ENCODE peak calls at places on chromosomes 7 and 10, in nine cellular contexts. U, T, R, C, Y, L, P, E and I are unnamed samples. For H3K4me1, the result is how much of the 10 kb centered on the place peaks cover.

GRCh38 chr10:131822013-131822693 is 78.7 kb upstream of the PPP2R2D start:
- DNase-seq in U (peak), T (no peak), R (no peak), C (no peak), Y (no peak), L (no peak), P (no peak), E (peak), I (no peak)

GRCh38 chr7:159098795-159099194 is 45.9 kb downstream of the VIPR2 start:
- DNase-seq in U (peak), T (peak), R (no peak), C (peak), Y (peak), L (no peak), P (no peak), E (peak), I (no peak)

GRCh38 chr10:79056736-79057391 is 11.9 kb upstream of the ZMIZ1 start:
- DNase-seq in U (no peak), T (no peak), R (no peak), C (peak), Y (peak), L (no peak), P (no peak), E (peak), I (no peak)

GRCh38 chr10:112375721-112376577 is 2.0 kb downstream of the ACSL5 start:
- DNase-seq in U (peak), T (peak), R (no peak), C (peak), Y (peak), L (peak), P (peak), E (peak), I (peak)

GRCh38 chr10:50624866-50625491 is 1.2 kb upstream of the SGMS1 start:
- DNase-seq in U (peak), T (peak), R (peak), C (peak), Y (peak), L (peak), P (peak), E (peak), I (peak)

GRCh38 chr7:102082693-102083385 is 203.8 kb upstream of the SH2B2 start:
- DNase-seq in U (no peak), T (no peak), R (no peak), C (no peak), Y (no peak), L (no peak), P (no peak), E (no peak), I (no peak)

GRCh38 chr10:61902448-61903183 is 1.1 kb downstream of the ARID5B start:
- DNase-seq in U (peak), T (peak), R (peak), C (peak), Y (peak), L (peak), P (peak), E (peak), I (peak)

GRCh38 chr7:5750026-5750425 is 31.4 kb downstream of the RNF216 start:
- DNase-seq in U (no peak), T (no peak), R (no peak), C (no peak), Y (no peak), L (no peak), P (no peak), E (no peak), I (no peak)

GRCh38 chr10:95480901-95481491 is 80.2 kb downstream of the SORBS1 start:
- DNase-seq in U (no peak), T (no peak), R (no peak), C (no peak), Y (no peak), L (no peak), P (no peak), E (no peak), I (no peak)

GRCh38 chr10:122490786-122491680 is 29.7 kb downstream of the HTRA1 start:
- DNase-seq in U (no peak), T (no peak), R (no peak), C (no peak), Y (peak), L (no peak), P (no peak), E (no peak), I (peak)

GRCh38 chr10:47245731-47246350 is 54.2 kb upstream of the GDF10 start:
- DNase-seq in U (no peak), T (no peak), R (no peak), C (no peak), Y (no peak), L (no peak), P (no peak), E (peak), I (no peak)

GRCh38 chr7:42233166-42233565 is 3.8 kb downstream of the GLI3 start:
- DNase-seq in U (no peak), T (no peak), R (no peak), C (no peak), Y (no peak), L (no peak), P (no peak), E (no peak), I (no peak)
- H3K4me1 ChIP-seq in U (under half), T (under half), R (under half), C (under half), Y (under half), L (under half), P (half or more), E (under half), I (under half)

DNA sequence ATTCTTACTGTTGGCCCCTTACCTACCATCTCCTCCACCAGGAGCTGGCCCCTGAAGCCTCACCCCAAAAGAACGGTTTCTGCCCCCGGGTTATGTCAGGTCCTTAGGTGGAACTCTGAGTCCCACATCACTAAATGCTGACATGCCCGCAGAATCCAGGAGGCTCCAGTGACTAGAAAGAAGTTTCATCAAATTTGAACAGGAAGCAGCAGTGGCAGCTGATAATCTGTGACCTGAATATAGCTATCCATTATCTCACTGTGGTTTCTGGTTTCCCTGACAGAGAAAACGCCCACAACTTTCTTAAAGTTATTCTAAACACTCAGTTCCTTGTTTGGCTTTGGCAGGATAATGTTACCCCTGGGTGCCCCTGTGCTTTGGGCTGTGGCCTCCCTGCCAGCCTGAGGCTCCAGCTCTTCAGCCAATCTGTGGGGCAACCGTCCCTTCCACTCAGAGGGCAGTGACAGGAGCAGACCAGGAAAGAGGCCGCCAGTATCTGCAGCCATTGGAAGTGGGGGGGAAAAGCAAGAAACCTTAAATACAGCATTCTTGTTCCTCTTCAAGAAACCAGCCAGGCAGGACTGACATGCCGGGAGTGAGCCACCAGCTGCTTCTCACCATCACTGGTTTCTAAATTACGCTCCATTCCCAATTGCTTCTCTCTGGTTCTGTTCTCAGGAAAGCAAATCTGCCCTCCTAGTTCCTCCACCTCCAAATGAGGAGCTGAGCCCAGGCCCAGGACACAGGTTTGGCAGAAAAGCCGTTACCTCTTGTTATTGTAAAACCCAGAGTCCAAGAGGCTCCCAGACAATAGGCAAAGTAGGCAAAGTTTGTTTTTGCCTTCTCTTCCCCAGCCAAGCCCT is 41.2 kb upstream of the VCL start:
- DNase-seq in U (no peak), T (no peak), R (no peak), C (no peak), Y (no peak), L (no peak), P (no peak), E (no peak), I (no peak)
- TF ChIP-seq POLR2A in U (no peak), T (no peak), R (no peak), C (no peak), Y (no peak), L (no peak), P (no peak), E (no peak), I (no peak)

GRCh38 chr7:157339777-157340677 is 3.2 kb downstream of the DNAJB6 start:
- DNase-seq in U (peak), T (peak), R (no peak), C (peak), Y (peak), L (peak), P (peak), E (peak), I (peak)
- H3K4me3 ChIP-seq in U (no peak), T (no peak), R (peak), C (no peak), Y (no peak), L (no peak), P (no peak), E (no peak), I (no peak)

DNA sequence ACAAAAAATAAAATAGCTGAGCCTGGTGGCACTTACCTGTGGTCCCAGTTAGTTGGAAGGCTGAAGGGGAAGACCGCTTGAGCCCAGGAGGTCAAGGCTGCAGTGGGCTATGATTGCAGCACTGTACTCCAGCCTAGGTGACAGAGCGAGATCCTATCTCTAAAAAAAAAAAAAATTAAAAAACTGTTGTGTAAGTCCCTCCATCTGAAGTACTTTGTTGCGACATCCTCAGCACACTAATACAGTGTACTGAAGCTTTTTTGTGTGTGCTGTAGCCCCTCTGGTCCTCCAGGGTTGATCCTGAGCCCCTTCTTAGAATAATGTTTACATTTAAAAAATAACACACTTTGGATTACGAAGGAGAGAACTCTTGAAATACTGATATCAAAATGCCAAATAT is 71.3 kb downstream of the PFKFB3 start:
- DNase-seq in U (no peak), T (no peak), R (no peak), C (no peak), Y (no peak), L (no peak), P (no peak), E (no peak), I (no peak)
- H3K4me1 ChIP-seq in U (under half), T (under half), R (under half), C (under half), Y (under half), L (under half), P (under half), E (under half), I (under half)